ENCODE peak calls at places on chromosomes 6 and 20, in four cellular contexts. G is hypothalamus, H is spleen, V is foreskin keratinocyte. O is an unnamed sample.

GRCh38 chr20:53738039-53738944 is 144.7 kb upstream of the ZNF217 start:
- DNase-seq in V (peak; percentile 82), G (peak; percentile 48), H (no peak), O (peak; percentile 77)

GRCh38 chr6:76852776-76853175 is 610.5 kb downstream of the HTR1B start:
- DNase-seq in H (no peak), G (no peak), V (peak; percentile 42), O (no peak)

GRCh38 chr6:31734703-31735500 is 1.4 kb downstream of the CLIC1 start:
- DNase-seq in H (peak; percentile 86), V (peak; percentile 77), G (no peak), O (peak; percentile 86)

GRCh38 chr20:51565741-51566140 is 23.2 kb upstream of the NFATC2 start:
- DNase-seq in H (no peak), G (no peak), V (no peak), O (no peak)

GRCh38 chr6:84191802-84192201 is 35.6 kb downstream of the CEP162 start:
- DNase-seq in G (no peak), V (no peak), H (no peak), O (no peak)

GRCh38 chr20:35539756-35540212 is 2.1 kb upstream of the ERGIC3 start:
- DNase-seq in H (no peak), V (no peak), G (peak; percentile 11), O (no peak)

GRCh38 chr6:30160791-30161261 is at the start of gene TRIM10:
- DNase-seq in V (no peak), H (no peak), G (no peak), O (no peak)

GRCh38 chr20:31831771-31832306 is 12.7 kb downstream of the MYLK2 start:
- DNase-seq in G (no peak), V (no peak), H (peak; percentile 49), O (no peak)

GRCh38 chr6:43926644-43927524 is 156.9 kb downstream of the VEGFA start:
- DNase-seq in H (peak; percentile 43), V (peak; percentile 90), G (no peak), O (no peak)

GRCh38 chr6:32977953-32978324 is 9.5 kb downstream of the BRD2 start:
- DNase-seq in H (no peak), G (no peak), V (no peak), O (no peak)

GRCh38 chr20:37907677-37908397 is 4.9 kb downstream of the VSTM2L start:
- DNase-seq in G (no peak), V (no peak), H (no peak), O (no peak)

GRCh38 chr6:87538510-87539260 is 51.1 kb downstream of the RARS2 start:
- DNase-seq in H (no peak), G (no peak), V (no peak), O (no peak)

O was measured in cardiac septum.